ENCODE peak calls at places on chromosomes 3 and 15, in eight cellular contexts. G is amniotic epithelial cell; R is activated CD8-positive, alpha-beta memory T cell treated with anti-CD3 and anti-CD28 coated beads for 48 hours; Y is GM10248; X is CD8-positive, alpha-beta T cell; B is HFF-Myc; Q is activated CD4-positive, alpha-beta T cell treated with anti-CD3 and anti-CD28 coated beads, Interleukin-2, amount 10 ng/mL, durations not matched to agents 7 days and 5 days; D is left lobe of liver. M is an unnamed sample.

GRCh38 chr3:46536758-46537157 is 29.3 kb downstream of the LRRC2 start:
- DNase-seq in G (no peak), R (no peak), Y (no peak), X (no peak), B (no peak), Q (no peak), D (no peak), M (no peak)

GRCh38 chr3:77342688-77343087 is 302.8 kb downstream of the ROBO2 start:
- DNase-seq in G (no peak), R (no peak), Y (no peak), X (no peak), B (no peak), Q (no peak), D (no peak), M (no peak)

GRCh38 chr3:88149146-88149515 is 628 bp upstream of the C3orf38 start:
- DNase-seq in G (peak), R (no peak), Y (peak), X (no peak), B (no peak), Q (no peak), D (no peak), M (no peak)

GRCh38 chr3:197495499-197495898 is 60.3 kb downstream of the BDH1 start:
- DNase-seq in G (no peak), R (no peak), Y (peak), X (no peak), B (no peak), Q (no peak), D (no peak), M (no peak)

GRCh38 chr3:29705906-29706507 is 425.1 kb downstream of the RBMS3 start:
- DNase-seq in G (no peak), R (no peak), Y (no peak), X (no peak), B (no peak), Q (no peak), D (no peak), M (no peak)

GRCh38 chr3:16249336-16249735 is 15.4 kb downstream of the DPH3 start:
- DNase-seq in G (peak), R (no peak), Y (no peak), X (no peak), B (no peak), Q (peak), D (no peak), M (peak)

GRCh38 chr3:181521831-181522230 is 189.9 kb upstream of the SOX2 start:
- DNase-seq in G (no peak), R (no peak), Y (no peak), X (no peak), B (no peak), Q (no peak), D (no peak), M (no peak)

GRCh38 chr3:150545419-150546225 is 674 bp downstream of the SERP1 start:
- DNase-seq in G (peak), R (no peak), Y (peak), X (peak), B (no peak), Q (peak), D (peak), M (peak)

GRCh38 chr3:194313642-194314430 is 37.3 kb downstream of the CPN2 start:
- DNase-seq in G (no peak), R (no peak), Y (no peak), X (no peak), B (no peak), Q (no peak), D (no peak), M (no peak)

GRCh38 chr3:174285242-174285641 is 573.9 kb upstream of the NAALADL2 start:
- DNase-seq in G (no peak), R (no peak), Y (no peak), X (no peak), B (no peak), Q (no peak), D (no peak), M (no peak)

GRCh38 chr3:126517986-126518778 is 609 bp upstream of the UROC1 start:
- DNase-seq in G (no peak), R (no peak), Y (no peak), X (no peak), B (no peak), Q (no peak), D (peak), M (no peak)

GRCh38 chr3:32391643-32392529 is at the start of gene CMTM7:
- DNase-seq in G (peak), R (peak), Y (peak), X (peak), B (no peak), Q (peak), D (peak), M (peak)

GRCh38 chr3:137764001-137764433 is at the start of gene SOX14:
- DNase-seq in G (no peak), R (no peak), Y (peak), X (no peak), B (no peak), Q (no peak), D (no peak), M (no peak)

GRCh38 chr3:78605178-78605577 is 1162.6 kb downstream of the ROBO1 start:
- DNase-seq in G (peak), R (no peak), Y (no peak), X (no peak), B (no peak), Q (no peak), D (no peak), M (no peak)

GRCh38 chr15:85581495-85581894 is 201.1 kb downstream of the AKAP13 start:
- DNase-seq in G (no peak), R (no peak), Y (no peak), X (peak), B (no peak), Q (peak), D (peak), M (peak)

GRCh38 chr15:39783244-39783820 is 691 bp upstream of the FSIP1 start:
- DNase-seq in G (no peak), R (no peak), Y (no peak), X (no peak), B (no peak), Q (no peak), D (no peak), M (peak)

GRCh38 chr15:88896339-88897033 is 1.1 kb upstream of the HAPLN3 start:
- DNase-seq in G (no peak), R (no peak), Y (no peak), X (no peak), B (no peak), Q (no peak), D (no peak), M (no peak)

GRCh38 chr15:93974804-93975481 is 256.4 kb upstream of the MCTP2 start:
- DNase-seq in G (peak), R (no peak), Y (no peak), X (no peak), B (no peak), Q (no peak), D (no peak), M (no peak)

GRCh38 chr3:187367561-187368103 is 553 bp upstream of the RTP4 start:
- DNase-seq in G (no peak), R (no peak), Y (no peak), X (peak), B (no peak), Q (no peak), D (no peak), M (no peak)

GRCh38 chr3:131796558-131796957 is 238.3 kb downstream of the CPNE4 start:
- DNase-seq in G (no peak), R (no peak), Y (no peak), X (no peak), B (no peak), Q (no peak), D (no peak), M (no peak)

GRCh38 chr15:24857777-24858176 is 97.0 kb upstream of the SNRPN start:
- DNase-seq in G (no peak), R (no peak), Y (no peak), X (no peak), B (no peak), Q (no peak), D (no peak), M (no peak)

GRCh38 chr3:29430558-29430971 is 149.7 kb downstream of the RBMS3 start:
- DNase-seq in G (peak), R (no peak), Y (no peak), X (no peak), B (no peak), Q (no peak), D (no peak), M (no peak)

GRCh38 chr3:168926426-168926825 is 737.1 kb downstream of the MECOM start:
- DNase-seq in G (no peak), R (no peak), Y (no peak), X (no peak), B (no peak), Q (no peak), D (no peak), M (no peak)

GRCh38 chr3:120416868-120417267 is 33.9 kb downstream of the FSTL1 start:
- DNase-seq in G (no peak), R (no peak), Y (no peak), X (no peak), B (no peak), Q (no peak), D (no peak), M (no peak)

GRCh38 chr3:37190667-37191066 is 16.3 kb upstream of the LRRFIP2 start:
- DNase-seq in G (no peak), R (no peak), Y (no peak), X (no peak), B (no peak), Q (no peak), D (no peak), M (no peak)

GRCh38 chr3:188397766-188398705 is 244.1 kb downstream of the LPP start:
- DNase-seq in G (no peak), R (no peak), Y (no peak), X (no peak), B (no peak), Q (no peak), D (peak), M (no peak)

GRCh38 chr3:41111011-41111410 is 88.3 kb upstream of the CTNNB1 start:
- DNase-seq in G (no peak), R (no peak), Y (no peak), X (no peak), B (no peak), Q (no peak), D (no peak), M (no peak)

GRCh38 chr3:169268942-169269460 is 394.5 kb downstream of the MECOM start:
- DNase-seq in G (no peak), R (no peak), Y (no peak), X (no peak), B (no peak), Q (no peak), D (no peak), M (no peak)

GRCh38 chr3:23422511-23422851 is 219.4 kb downstream of the UBE2E2 start:
- DNase-seq in G (no peak), R (no peak), Y (no peak), X (no peak), B (no peak), Q (no peak), D (no peak), M (peak)

GRCh38 chr15:77631790-77632551 is 741 bp downstream of the LINGO1 start:
- DNase-seq in G (no peak), R (no peak), Y (no peak), X (no peak), B (no peak), Q (no peak), D (no peak), M (no peak)

GRCh38 chr15:96336643-96337353 is 6.3 kb downstream of the NR2F2 start:
- DNase-seq in G (no peak), R (no peak), Y (no peak), X (no peak), B (no peak), Q (no peak), D (peak), M (no peak)

GRCh38 chr3:130825762-130826297 is 68.1 kb upstream of the ATP2C1 start:
- DNase-seq in G (no peak), R (no peak), Y (no peak), X (no peak), B (no peak), Q (no peak), D (no peak), M (no peak)